ENCODE peak calls at places on chromosomes 11 and 22, in nine cellular contexts. W is RCC 7860; D is EH; Z is HFF-Myc; J is uterus; B is Karpas-422; V is activated T-helper 9 cell treated with anti-CD3 and anti-CD28 coated beads, Interleukin-2, amount 50 U/mL, for 16 hours; K is anterior cingulate cortex; I is HS-27A. T is an unnamed sample.

GRCh38 chr22:43411981-43412807 is at the start of gene MPPED1:
- DNase-seq in W (no peak), D (no peak), Z (no peak), J (no peak), B (no peak), V (no peak), K (no peak), I (no peak), T (no peak)

GRCh38 chr22:46674367-46674781 is 54.2 kb downstream of the GRAMD4 start:
- DNase-seq in W (no peak), D (no peak), Z (no peak), J (peak), B (no peak), V (peak), K (no peak), I (no peak), T (no peak)

GRCh38 chr11:127656266-127656879 is 655.8 kb upstream of the KIRREL3 start:
- DNase-seq in W (no peak), D (no peak), Z (no peak), J (no peak), B (no peak), V (no peak), K (no peak), I (no peak), T (no peak)

GRCh38 chr11:12361650-12362049 is 15.7 kb upstream of the PARVA start:
- DNase-seq in W (no peak), D (no peak), Z (no peak), J (no peak), B (no peak), V (no peak), K (no peak), I (no peak), T (no peak)

GRCh38 chr11:67705264-67705663 is 30.8 kb upstream of the ALDH3B2 start:
- DNase-seq in W (no peak), D (no peak), Z (no peak), J (no peak), B (no peak), V (no peak), K (no peak), I (no peak), T (no peak)

GRCh38 chr11:75311858-75312288 is 39.6 kb downstream of the ARRB1 start:
- DNase-seq in W (no peak), D (peak), Z (no peak), J (peak), B (no peak), V (no peak), K (no peak), I (no peak), T (no peak)

GRCh38 chr11:28058333-28058732 is 49.6 kb downstream of the KIF18A start:
- DNase-seq in W (no peak), D (peak), Z (no peak), J (no peak), B (no peak), V (no peak), K (no peak), I (no peak), T (no peak)

GRCh38 chr11:71940561-71941219 is 11.8 kb downstream of the RNF121 start:
- DNase-seq in W (no peak), D (peak), Z (no peak), J (no peak), B (no peak), V (no peak), K (no peak), I (no peak), T (no peak)

GRCh38 chr22:40263191-40263590 is 83.1 kb upstream of the ADSL start:
- DNase-seq in W (no peak), D (no peak), Z (no peak), J (peak), B (no peak), V (no peak), K (no peak), I (no peak), T (no peak)

GRCh38 chr11:11743216-11743615 is 98.6 kb upstream of the USP47 start:
- DNase-seq in W (no peak), D (no peak), Z (no peak), J (no peak), B (no peak), V (no peak), K (no peak), I (no peak), T (no peak)

GRCh38 chr11:59767212-59767611 is 12.0 kb downstream of the STX3 start:
- DNase-seq in W (no peak), D (no peak), Z (no peak), J (no peak), B (no peak), V (no peak), K (no peak), I (no peak), T (no peak)

GRCh38 chr11:62544521-62545436 is 1.8 kb downstream of the AHNAK start:
- DNase-seq in W (peak), D (peak), Z (no peak), J (no peak), B (no peak), V (no peak), K (no peak), I (no peak), T (no peak)

GRCh38 chr11:94049351-94049750 is 28.2 kb downstream of the HEPHL1 start:
- DNase-seq in W (no peak), D (no peak), Z (no peak), J (no peak), B (no peak), V (no peak), K (no peak), I (no peak), T (no peak)

GRCh38 chr22:30992565-30992964 is 23.5 kb downstream of the TUG1 start:
- DNase-seq in W (no peak), D (no peak), Z (no peak), J (no peak), B (peak), V (no peak), K (no peak), I (no peak), T (no peak)

GRCh38 chr11:81989093-81989492 is 744.6 kb downstream of the FAM181B start:
- DNase-seq in W (no peak), D (no peak), Z (no peak), J (no peak), B (no peak), V (no peak), K (no peak), I (no peak), T (no peak)

GRCh38 chr11:102749101-102749725 is 24.5 kb upstream of the MMP8 start:
- DNase-seq in W (no peak), D (no peak), Z (no peak), J (no peak), B (no peak), V (no peak), K (no peak), I (no peak), T (no peak)

GRCh38 chr11:112401036-112401769 is 140.5 kb upstream of the PLET1 start:
- DNase-seq in W (no peak), D (peak), Z (no peak), J (no peak), B (no peak), V (no peak), K (no peak), I (no peak), T (no peak)

GRCh38 chr11:77190331-77191075 is 62.5 kb downstream of the MYO7A start:
- DNase-seq in W (no peak), D (no peak), Z (no peak), J (no peak), B (no peak), V (no peak), K (no peak), I (no peak), T (no peak)

GRCh38 chr11:74319139-74319538 is 7.7 kb upstream of the P4HA3 start:
- DNase-seq in W (peak), D (peak), Z (peak), J (no peak), B (no peak), V (no peak), K (no peak), I (peak), T (no peak)

GRCh38 chr11:86978756-86979608 is 23.8 kb upstream of the FZD4 start:
- DNase-seq in W (peak), D (peak), Z (peak), J (no peak), B (peak), V (no peak), K (no peak), I (no peak), T (peak)

GRCh38 chr11:77446911-77447629 is 26.8 kb downstream of the PAK1 start:
- DNase-seq in W (no peak), D (no peak), Z (no peak), J (no peak), B (no peak), V (no peak), K (no peak), I (no peak), T (no peak)

GRCh38 chr22:45317551-45318167 is 7.9 kb downstream of the FAM118A start:
- DNase-seq in W (no peak), D (peak), Z (no peak), J (peak), B (no peak), V (no peak), K (no peak), I (peak), T (no peak)